ENCODE peak calls at places on chromosome 14, in four cellular contexts. J, N, E and C are unnamed samples.

GRCh38 chr14:71541271-71541670 is 391.0 kb upstream of the RGS6 start:
- DNase-seq in J (no peak), N (no peak), E (no peak), C (no peak)

GRCh38 chr14:92638904-92639303 is 109.5 kb downstream of the LGMN start:
- DNase-seq in J (no peak), N (no peak), E (no peak), C (no peak)

GRCh38 chr14:96588410-96589249 is 86.4 kb downstream of the PAPOLA start:
- DNase-seq in J (no peak), N (no peak), E (no peak), C (no peak)

GRCh38 chr14:81991998-81992397 is 458.3 kb upstream of the SEL1L start:
- DNase-seq in J (no peak), N (no peak), E (no peak), C (no peak)

GRCh38 chr14:68946423-68946822 is 32.7 kb downstream of the ACTN1 start:
- DNase-seq in J (no peak), N (no peak), E (no peak), C (no peak)

GRCh38 chr14:99156026-99156425 is 116.0 kb downstream of the BCL11B start:
- DNase-seq in J (no peak), N (no peak), E (no peak), C (no peak)

GRCh38 chr14:99230271-99231141 is 41.5 kb downstream of the BCL11B start:
- DNase-seq in J (no peak), N (no peak), E (no peak), C (peak)

GRCh38 chr14:73188501-73188903 is 48.8 kb upstream of the PAPLN start:
- DNase-seq in J (no peak), N (no peak), E (no peak), C (no peak)

GRCh38 chr14:54942913-54943312 is 40.3 kb upstream of the GCH1 start:
- DNase-seq in J (no peak), N (no peak), E (no peak), C (no peak)

GRCh38 chr14:28143340-28143739 is 623.2 kb upstream of the FOXG1 start:
- DNase-seq in J (no peak), N (no peak), E (no peak), C (no peak)

GRCh38 chr14:23483216-23483854 is 13.8 kb downstream of the NGDN start:
- DNase-seq in J (no peak), N (no peak), E (no peak), C (peak)

GRCh38 chr14:75561013-75561432 is 17.4 kb upstream of the FLVCR2 start:
- DNase-seq in J (peak), N (peak), E (peak), C (peak)

GRCh38 chr14:30805284-30805683 is 69.1 kb upstream of the COCH start:
- DNase-seq in J (no peak), N (no peak), E (no peak), C (no peak)

GRCh38 chr14:66649515-66649914 is 141.6 kb downstream of the GPHN start:
- DNase-seq in J (no peak), N (no peak), E (no peak), C (peak)

GRCh38 chr14:61593330-61593729 is 102.0 kb upstream of the HIF1A start:
- DNase-seq in J (no peak), N (no peak), E (no peak), C (no peak)

GRCh38 chr14:65849558-65849957 is 437.0 kb downstream of the FUT8 start:
- DNase-seq in J (no peak), N (no peak), E (no peak), C (no peak)

GRCh38 chr14:89805501-89805900 is 149.0 kb downstream of the EFCAB11 start:
- DNase-seq in J (no peak), N (no peak), E (no peak), C (no peak)

GRCh38 chr14:24252289-24253124 is 10.1 kb upstream of the TINF2 start:
- DNase-seq in J (no peak), N (no peak), E (no peak), C (no peak)

GRCh38 chr14:34254031-34254430 is 208.0 kb downstream of the SPTSSA start:
- DNase-seq in J (no peak), N (no peak), E (no peak), C (no peak)

GRCh38 chr14:91302391-91302790 is 57.9 kb upstream of the GPR68 start:
- DNase-seq in J (no peak), N (no peak), E (no peak), C (no peak)

GRCh38 chr14:95156153-95156764 is 1.1 kb downstream of the DICER1 start:
- DNase-seq in J (no peak), N (no peak), E (no peak), C (no peak)

GRCh38 chr14:34619399-34619920 is 10.5 kb downstream of the SNX6 start:
- DNase-seq in J (no peak), N (no peak), E (no peak), C (no peak)

GRCh38 chr14:30906752-30907658 is 32.6 kb downstream of the COCH start:
- DNase-seq in J (no peak), N (no peak), E (peak), C (no peak)

GRCh38 chr14:88614218-88614907 is 51.5 kb downstream of the ZC3H14 start:
- DNase-seq in J (no peak), N (no peak), E (no peak), C (no peak)

GRCh38 chr14:69945905-69946304 is 66.7 kb downstream of the SMOC1 start:
- DNase-seq in J (no peak), N (no peak), E (no peak), C (no peak)

GRCh38 chr14:60250318-60251035 is 1.5 kb downstream of the PPM1A start:
- DNase-seq in J (no peak), N (no peak), E (peak), C (no peak)

GRCh38 chr14:73526036-73526984 is 10.6 kb upstream of the ACOT1 start:
- DNase-seq in J (no peak), N (peak), E (no peak), C (no peak)

GRCh38 chr14:21525571-21525970 is 575 bp downstream of the SALL2 start:
- DNase-seq in J (peak), N (no peak), E (no peak), C (no peak)

GRCh38 chr14:22845821-22846625 is 9.6 kb downstream of the MMP14 start:
- DNase-seq in J (no peak), N (no peak), E (no peak), C (no peak)

GRCh38 chr14:71454010-71454409 is 478.2 kb upstream of the RGS6 start:
- DNase-seq in J (no peak), N (no peak), E (no peak), C (no peak)

GRCh38 chr14:54840336-54840735 is 62.3 kb downstream of the GCH1 start:
- DNase-seq in J (no peak), N (no peak), E (no peak), C (no peak)

GRCh38 chr14:87343641-87344040 is 649.3 kb downstream of the GALC start:
- DNase-seq in J (no peak), N (no peak), E (no peak), C (no peak)

GRCh38 chr14:32396874-32397273 is 67.8 kb downstream of the AKAP6 start:
- DNase-seq in J (no peak), N (no peak), E (no peak), C (no peak)

GRCh38 chr14:75032939-75033338 is 18.3 kb downstream of the MLH3 start:
- DNase-seq in J (no peak), N (no peak), E (no peak), C (no peak)

DNA sequence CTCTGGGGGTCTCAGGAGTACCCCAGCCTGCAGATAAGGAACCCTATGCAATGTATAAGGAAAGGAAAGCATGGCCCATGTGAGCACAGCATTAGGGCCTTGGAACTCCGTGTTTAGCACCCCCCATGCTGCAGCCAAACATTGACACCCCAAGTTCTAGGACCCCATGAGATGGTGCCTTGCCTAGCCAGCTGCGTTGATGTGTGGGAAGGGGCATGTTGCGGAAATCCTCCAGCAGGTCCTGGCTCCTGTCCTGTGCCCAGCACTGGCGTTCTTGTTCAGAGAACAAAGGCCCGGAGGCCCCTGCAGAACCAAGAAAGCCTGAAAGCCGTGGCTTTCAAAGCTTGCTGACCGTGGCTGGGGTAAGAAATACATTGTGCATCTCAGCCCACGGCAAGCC is 99.4 kb upstream of the DIO3 start:
- DNase-seq in J (no peak), N (no peak), E (no peak), C (no peak)
- H3K27ac ChIP-seq in J (no peak), N (no peak), E (no peak), C (no peak)

GRCh38 chr14:102930138-102930752 is 7.8 kb downstream of the AMN start:
- DNase-seq in J (no peak), N (no peak), E (no peak), C (no peak)
- H3K4me3 ChIP-seq in J (no peak), N (peak), E (no peak), C (no peak)

DNA sequence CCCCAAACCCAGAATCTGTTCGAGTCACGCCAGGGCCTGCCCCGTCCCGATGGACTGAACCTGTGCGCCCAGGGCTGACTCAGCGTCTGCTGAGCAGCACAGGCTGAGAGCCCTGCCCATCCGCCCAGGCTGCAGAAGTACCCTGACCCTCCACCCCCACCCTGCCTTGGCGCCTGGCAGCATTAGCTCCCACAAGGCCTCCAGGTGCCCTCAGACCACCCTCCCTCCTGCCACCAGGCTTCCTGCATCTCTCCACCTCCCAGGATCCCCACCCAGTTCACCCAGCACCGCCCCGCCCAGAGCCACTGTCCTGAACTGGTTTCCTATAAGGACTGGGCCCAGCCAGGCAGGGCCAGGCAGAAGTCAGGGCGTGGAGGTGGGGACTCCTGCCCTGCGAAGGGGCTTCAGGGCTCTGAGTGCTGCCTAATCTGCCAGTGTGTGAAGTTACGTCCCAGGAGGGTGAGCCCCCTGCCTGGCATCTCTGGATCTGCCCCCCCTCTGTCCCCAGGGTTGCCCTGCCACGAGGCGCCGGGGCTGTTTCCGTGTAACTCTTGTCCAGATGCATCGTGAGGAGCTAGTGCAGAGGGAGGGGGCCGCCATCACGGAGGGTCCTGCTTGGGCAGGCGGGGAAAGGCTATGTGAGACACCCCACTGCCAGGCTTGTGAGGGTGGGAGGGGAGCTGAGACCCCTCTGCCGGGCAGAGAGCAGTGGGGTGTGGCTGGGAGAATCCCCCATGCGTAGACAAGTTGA is 9.1 kb downstream of the ADSS1 start:
- DNase-seq in J (no peak), N (no peak), E (no peak), C (no peak)
- H3K27ac ChIP-seq in J (no peak), N (peak), E (peak), C (no peak)

DNA sequence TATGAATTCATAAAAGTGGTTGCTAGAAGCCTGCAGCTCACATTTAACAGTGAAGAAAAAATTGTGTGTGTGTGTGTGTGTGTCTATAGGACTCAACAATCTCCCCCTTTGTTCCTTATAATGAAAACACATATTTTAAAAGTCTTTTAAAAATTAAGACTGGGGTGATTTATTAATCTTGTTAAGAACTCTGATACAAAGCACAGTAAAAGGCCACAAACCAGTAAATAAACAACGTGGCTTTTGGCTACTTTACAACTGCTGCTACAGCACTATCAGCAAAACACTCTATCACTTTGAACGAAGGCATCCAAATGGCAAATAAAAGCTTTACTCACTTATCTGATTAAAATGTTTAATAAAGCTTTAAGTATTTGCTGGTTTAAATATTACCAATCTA is 614 bp upstream of the VCPKMT start:
- DNase-seq in J (no peak), N (no peak), E (no peak), C (no peak)
- H3K4me3 ChIP-seq in J (peak), N (peak), E (peak), C (peak)

DNA sequence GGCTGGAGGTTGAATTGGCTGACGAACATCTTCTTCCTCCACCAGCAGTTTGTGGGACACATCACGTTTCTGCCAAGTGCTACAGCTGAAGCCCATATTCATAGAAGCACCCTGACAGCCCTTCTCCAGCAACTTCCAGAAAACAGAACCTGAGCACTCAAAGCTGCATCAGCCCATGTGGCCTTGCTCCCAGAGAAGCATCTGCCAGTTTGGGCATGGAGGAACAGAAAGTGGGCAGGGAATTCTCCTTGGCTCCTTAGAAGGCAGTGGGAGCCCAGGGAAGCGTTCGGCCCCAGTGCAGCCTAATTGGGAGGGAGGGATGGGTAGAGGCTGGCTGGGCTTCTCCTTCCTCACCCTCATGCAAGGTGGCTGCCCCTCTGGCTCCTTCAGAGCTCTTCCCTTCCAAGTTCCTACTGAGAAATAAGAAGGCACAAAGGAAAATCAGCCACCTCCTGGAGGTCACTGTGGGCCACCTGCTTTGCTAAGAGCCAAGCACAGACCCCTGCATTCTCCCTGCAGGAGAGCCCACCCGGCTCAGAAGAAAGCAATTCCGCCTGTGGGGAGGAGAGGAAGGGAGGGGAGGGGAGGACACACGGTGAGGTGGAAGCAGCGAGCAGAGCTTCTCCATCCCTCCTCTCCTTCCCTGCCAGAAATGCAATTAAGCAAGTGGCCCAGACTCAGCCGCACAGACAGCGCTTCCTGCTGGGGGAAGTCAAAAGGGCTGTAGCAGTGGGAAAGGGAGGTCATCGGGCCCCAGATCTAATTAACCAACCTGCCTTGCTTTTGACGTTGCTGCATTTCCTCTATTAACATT is 4.2 kb upstream of the NGB start:
- DNase-seq in J (no peak), N (no peak), E (no peak), C (no peak)
- H3K27ac ChIP-seq in J (no peak), N (no peak), E (no peak), C (no peak)

GRCh38 chr14:103879118-103879569 is 31.8 kb upstream of the PPP1R13B start:
- DNase-seq in J (no peak), N (no peak), E (no peak), C (no peak)
- H3K4me3 ChIP-seq in J (no peak), N (no peak), E (no peak), C (no peak)

GRCh38 chr14:63705561-63706070 is 22.2 kb downstream of the SGPP1 start:
- DNase-seq in J (no peak), N (no peak), E (no peak), C (no peak)

GRCh38 chr14:63707216-63707615 is 20.6 kb downstream of the SGPP1 start:
- DNase-seq in J (no peak), N (no peak), E (no peak), C (no peak)

DNA sequence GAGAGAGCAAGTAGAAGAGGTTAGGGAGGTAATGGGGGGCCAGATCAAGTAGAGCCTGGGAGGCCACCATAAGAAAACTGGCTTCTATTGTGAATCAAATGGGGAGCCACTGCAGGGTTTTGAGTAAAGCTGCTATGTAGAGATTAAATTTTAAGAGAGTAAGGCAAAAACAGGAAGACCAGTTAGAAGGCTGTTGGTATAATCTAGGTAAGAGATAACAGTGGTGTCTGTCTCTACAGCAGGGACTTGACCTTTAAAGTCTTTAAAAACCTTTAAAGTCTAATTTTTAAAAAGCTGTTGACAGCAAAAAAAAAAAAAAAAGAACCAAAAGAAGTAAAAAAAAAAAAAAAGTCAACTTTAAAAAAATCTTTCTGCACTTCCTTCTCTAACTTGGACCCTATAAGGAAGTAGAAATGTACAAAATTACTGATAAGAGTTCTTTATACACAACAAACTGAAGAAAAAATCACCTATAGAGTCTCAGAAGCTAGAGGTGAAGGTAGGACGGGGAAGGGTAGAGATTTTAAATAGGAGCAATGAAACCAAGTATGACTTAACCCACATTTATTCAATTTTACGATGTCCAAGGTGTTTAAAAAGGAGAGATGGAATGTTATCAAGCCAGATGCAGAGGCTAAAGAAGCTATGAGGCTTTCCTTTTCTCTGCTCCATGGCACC is 26.1 kb downstream of the SGPP1 start:
- DNase-seq in J (no peak), N (no peak), E (no peak), C (no peak)
- H3K27ac ChIP-seq in J (no peak), N (no peak), E (no peak), C (peak)

GRCh38 chr14:78107171-78107570 is 63.0 kb upstream of the NRXN3 start:
- DNase-seq in J (no peak), N (no peak), E (no peak), C (no peak)

GRCh38 chr14:78104655-78105054 is 65.5 kb upstream of the NRXN3 start:
- DNase-seq in J (no peak), N (no peak), E (no peak), C (no peak)

DNA sequence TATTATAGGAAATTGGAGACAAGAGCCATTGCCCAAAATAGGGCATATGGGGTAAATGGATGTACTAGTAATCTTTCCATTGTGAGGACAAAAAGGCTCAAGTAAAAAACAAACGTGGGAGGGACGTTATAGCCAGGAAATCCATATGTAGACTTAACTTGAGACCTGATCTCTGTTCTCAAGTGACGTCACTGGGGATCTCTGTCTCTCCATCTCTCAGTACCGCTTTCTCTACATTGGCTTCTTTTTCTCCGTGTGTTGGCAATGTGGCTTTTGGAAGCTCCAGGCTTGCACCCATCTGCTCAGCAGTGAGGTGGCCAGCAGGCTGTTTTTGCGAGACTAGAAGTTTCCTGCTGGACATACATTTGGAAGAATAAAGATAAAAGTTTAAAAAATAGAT is 66.0 kb upstream of the NRXN3 start:
- DNase-seq in J (no peak), N (no peak), E (no peak), C (no peak)
- H3K4me3 ChIP-seq in J (no peak), N (no peak), E (no peak), C (no peak)

DNA sequence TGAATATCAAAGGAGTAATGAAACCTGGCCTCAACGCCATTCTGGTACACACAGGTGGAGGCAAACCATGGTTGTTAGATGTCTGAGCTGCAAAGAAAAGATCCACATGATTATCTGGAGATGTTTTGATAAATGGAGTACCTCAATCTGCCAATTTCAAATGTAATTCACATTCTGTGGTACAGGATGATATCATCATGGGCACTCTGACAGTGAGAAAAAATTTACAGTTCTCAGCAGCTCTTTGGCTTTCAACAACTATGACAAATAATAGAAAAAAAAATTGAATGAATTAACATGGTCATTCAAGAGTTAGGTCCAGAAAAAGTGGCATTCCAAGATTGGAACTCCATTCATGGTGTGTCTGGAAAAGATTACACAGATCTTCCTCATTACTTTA is 17.3 kb downstream of the TMED8 start:
- DNase-seq in J (no peak), N (no peak), E (no peak), C (no peak)
- H3K27ac ChIP-seq in J (no peak), N (no peak), E (no peak), C (no peak)